ENCODE peak calls at places on chromosomes 6 and 20, in four cellular contexts. One of them, this sample, is unnamed. For H3K4me1, the result is how much of the 10 kb centered on the place peaks cover.

GRCh38 chr6:47084530-47084929 is 42.4 kb upstream of the ADGRF1 start:
- DNase-seq in fibroblast of lung: no peak
- DNase-seq in endodermal cell: no peak
- DNase-seq in neural progenitor cell: no peak
- DNase-seq in this sample: no peak

GRCh38 chr20:10332656-10333421 is 101.2 kb downstream of the MKKS start:
- DNase-seq in neural progenitor cell: no peak
- DNase-seq in fibroblast of lung: peak
- DNase-seq in endodermal cell: no peak
- DNase-seq in this sample: no peak

GRCh38 chr6:123393333-123393732 is 243.4 kb downstream of the TRDN start:
- DNase-seq in neural progenitor cell: no peak
- DNase-seq in endodermal cell: no peak
- DNase-seq in fibroblast of lung: peak
- DNase-seq in this sample: no peak

GRCh38 chr20:8829232-8829631 is 239.7 kb upstream of the PLCB4 start:
- DNase-seq in neural progenitor cell: no peak
- DNase-seq in endodermal cell: no peak
- DNase-seq in fibroblast of lung: no peak
- DNase-seq in this sample: no peak

GRCh38 chr6:2468601-2468955 is 223.2 kb upstream of the GMDS start:
- DNase-seq in endodermal cell: no peak
- DNase-seq in fibroblast of lung: no peak
- DNase-seq in neural progenitor cell: no peak
- DNase-seq in this sample: no peak

GRCh38 chr6:25052181-25052580 is 116.4 kb upstream of the RIPOR2 start:
- DNase-seq in endodermal cell: no peak
- DNase-seq in fibroblast of lung: no peak
- DNase-seq in neural progenitor cell: no peak
- DNase-seq in this sample: no peak

GRCh38 chr6:13971303-13971702 is 46.6 kb downstream of the RNF182 start:
- DNase-seq in fibroblast of lung: no peak
- DNase-seq in endodermal cell: no peak
- DNase-seq in neural progenitor cell: no peak
- DNase-seq in this sample: no peak

GRCh38 chr6:12911387-12911960 is 194.9 kb downstream of the PHACTR1 start:
- DNase-seq in neural progenitor cell: peak
- DNase-seq in fibroblast of lung: peak
- DNase-seq in endodermal cell: no peak
- DNase-seq in this sample: no peak

GRCh38 chr6:72522735-72523141 is 99.1 kb upstream of the KCNQ5 start:
- DNase-seq in endodermal cell: peak
- DNase-seq in neural progenitor cell: peak
- DNase-seq in fibroblast of lung: no peak
- DNase-seq in this sample: no peak

GRCh38 chr6:28274888-28275287 is 6.5 kb upstream of the PGBD1 start:
- DNase-seq in endodermal cell: no peak
- DNase-seq in fibroblast of lung: no peak
- DNase-seq in neural progenitor cell: no peak
- DNase-seq in this sample: no peak

GRCh38 chr6:68087399-68088133 is 547.5 kb upstream of the ADGRB3 start:
- DNase-seq in neural progenitor cell: no peak
- DNase-seq in endodermal cell: no peak
- DNase-seq in fibroblast of lung: peak
- DNase-seq in this sample: no peak

GRCh38 chr6:17086469-17086868 is 15.4 kb upstream of the STMND1 start:
- DNase-seq in fibroblast of lung: peak
- DNase-seq in endodermal cell: peak
- DNase-seq in neural progenitor cell: peak
- DNase-seq in this sample: no peak

GRCh38 chr20:40582531-40582930 is 106.5 kb downstream of the MAFB start:
- DNase-seq in endodermal cell: no peak
- DNase-seq in neural progenitor cell: no peak
- DNase-seq in fibroblast of lung: no peak
- DNase-seq in this sample: no peak

GRCh38 chr20:14616003-14616402 is 278.6 kb upstream of the FLRT3 start:
- DNase-seq in neural progenitor cell: no peak
- DNase-seq in endodermal cell: no peak
- DNase-seq in fibroblast of lung: no peak
- DNase-seq in this sample: no peak

GRCh38 chr6:25511386-25511785 is 140.6 kb upstream of the SCGN start:
- DNase-seq in fibroblast of lung: no peak
- DNase-seq in neural progenitor cell: no peak
- DNase-seq in endodermal cell: no peak
- DNase-seq in this sample: no peak

GRCh38 chr20:17518339-17519052 is 12.7 kb downstream of the BFSP1 start:
- DNase-seq in neural progenitor cell: peak
- DNase-seq in fibroblast of lung: no peak
- DNase-seq in endodermal cell: peak
- DNase-seq in this sample: no peak

DNA sequence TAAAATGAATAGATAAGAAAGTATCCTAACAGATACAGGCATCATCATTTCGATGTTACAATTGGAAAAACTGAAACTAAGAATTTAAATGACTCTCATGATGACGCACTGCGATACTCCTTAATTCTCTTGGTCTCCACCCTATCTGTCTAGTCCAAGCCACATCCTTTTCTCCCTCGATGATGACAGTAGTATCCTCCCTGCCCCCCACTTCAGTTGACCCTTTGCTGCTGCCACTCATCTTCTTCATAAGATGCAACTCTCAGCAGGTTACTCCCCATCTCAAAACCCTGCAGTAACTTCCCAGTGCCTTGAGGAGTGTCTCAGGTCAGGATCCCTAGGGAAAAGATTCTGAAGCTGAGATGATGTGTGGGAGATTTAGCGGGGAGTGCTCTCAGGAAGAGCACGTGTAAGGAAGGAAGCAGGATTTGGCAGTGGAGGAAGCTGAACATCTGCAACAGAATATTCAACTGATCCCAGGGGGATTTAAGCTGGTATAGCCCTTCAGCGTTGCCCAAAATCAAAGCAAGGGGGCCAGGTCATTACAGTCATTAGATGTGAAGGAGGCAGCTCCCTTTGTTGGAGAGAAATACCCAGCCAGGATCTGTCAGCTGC is 16.1 kb downstream of the JPH2 start:
- DNase-seq in neural progenitor cell: no peak
- DNase-seq in endodermal cell: no peak
- DNase-seq in fibroblast of lung: no peak
- DNase-seq in this sample: no peak
- H3K4me1 ChIP-seq in neural progenitor cell: under half
- H3K4me1 ChIP-seq in endodermal cell: under half
- H3K4me1 ChIP-seq in fibroblast of lung: under half
- H3K4me1 ChIP-seq in this sample: under half

GRCh38 chr6:37258716-37259115 is 772 bp upstream of the TMEM217 start:
- DNase-seq in neural progenitor cell: no peak
- DNase-seq in fibroblast of lung: no peak
- DNase-seq in endodermal cell: no peak
- DNase-seq in this sample: no peak
- H3K27ac ChIP-seq in neural progenitor cell: peak
- H3K27ac ChIP-seq in fibroblast of lung: peak
- H3K27ac ChIP-seq in endodermal cell: no peak
- H3K27ac ChIP-seq in this sample: no peak

DNA sequence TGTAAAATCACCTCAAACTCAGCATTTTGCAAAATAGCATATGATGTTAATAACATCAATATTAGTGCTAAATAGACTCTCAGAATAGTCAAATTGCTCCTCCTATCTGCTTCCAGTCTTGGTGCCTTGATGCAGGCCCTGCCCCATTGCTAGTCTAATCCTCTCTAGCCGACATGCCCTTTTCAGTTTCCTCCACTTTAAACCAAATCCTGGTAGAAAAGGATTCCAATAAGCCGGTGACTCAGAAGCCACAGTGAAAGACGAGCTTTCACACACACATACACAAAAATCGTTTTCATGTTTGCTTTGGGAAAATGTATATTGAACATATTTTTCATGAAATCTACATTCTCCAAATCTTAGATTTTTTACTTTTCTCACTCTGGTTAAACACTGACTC is 203.1 kb downstream of the LMBRD1 start:
- DNase-seq in fibroblast of lung: no peak
- DNase-seq in neural progenitor cell: peak
- DNase-seq in endodermal cell: no peak
- DNase-seq in this sample: no peak
- H3K9ac ChIP-seq in fibroblast of lung: no peak
- H3K9ac ChIP-seq in neural progenitor cell: no peak
- H3K9ac ChIP-seq in endodermal cell: no peak
- H3K9ac ChIP-seq in this sample: no peak

DNA sequence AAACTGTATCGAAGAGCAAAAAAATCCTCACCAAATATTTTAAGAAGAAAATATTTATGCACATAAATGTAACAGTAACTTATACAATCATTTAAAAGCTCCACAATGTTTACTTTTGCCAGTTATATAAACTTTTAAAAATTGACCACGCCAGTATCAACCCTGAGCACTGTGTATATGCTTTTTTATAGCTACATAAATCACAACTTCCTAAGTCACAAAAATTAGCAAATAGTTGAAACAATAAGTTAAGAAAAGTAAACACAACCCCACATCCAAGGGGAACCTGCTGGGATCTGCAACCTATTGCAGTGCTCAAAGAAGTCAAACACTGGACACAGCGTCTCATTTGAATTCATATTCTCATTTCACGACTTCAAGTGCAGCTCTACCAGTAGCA is 89.8 kb upstream of the DST start:
- DNase-seq in neural progenitor cell: no peak
- DNase-seq in endodermal cell: no peak
- DNase-seq in fibroblast of lung: peak
- DNase-seq in this sample: no peak
- H3K4me1 ChIP-seq in neural progenitor cell: under half
- H3K4me1 ChIP-seq in endodermal cell: under half
- H3K4me1 ChIP-seq in fibroblast of lung: under half
- H3K4me1 ChIP-seq in this sample: under half

DNA sequence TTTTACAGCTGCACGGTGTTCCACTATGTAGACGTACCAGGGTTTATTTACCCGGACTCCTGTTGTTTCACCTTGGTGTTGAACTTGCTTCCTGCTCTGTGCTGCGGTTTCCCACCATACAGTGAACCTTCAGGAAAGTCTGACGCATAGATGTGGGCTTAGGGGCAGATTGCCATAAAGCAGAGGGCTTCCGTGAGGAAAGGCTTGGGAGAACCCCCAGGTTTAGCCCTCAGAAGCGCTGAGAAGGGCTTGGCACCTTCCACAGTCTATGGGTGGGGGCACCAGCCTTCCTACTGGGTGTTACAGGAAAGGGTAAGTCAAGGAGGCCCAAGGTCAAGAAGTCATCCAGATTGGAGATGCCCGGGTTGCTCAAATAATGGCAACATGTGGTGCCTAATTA is 19.2 kb upstream of the MRPS18A start:
- DNase-seq in fibroblast of lung: no peak
- DNase-seq in neural progenitor cell: no peak
- DNase-seq in endodermal cell: no peak
- DNase-seq in this sample: no peak
- H3K27ac ChIP-seq in fibroblast of lung: no peak
- H3K27ac ChIP-seq in neural progenitor cell: no peak
- H3K27ac ChIP-seq in endodermal cell: no peak
- H3K27ac ChIP-seq in this sample: no peak

GRCh38 chr6:111614833-111615582 is 9.3 kb upstream of the TRAF3IP2 start:
- DNase-seq in fibroblast of lung: no peak
- DNase-seq in endodermal cell: peak
- DNase-seq in neural progenitor cell: peak
- DNase-seq in this sample: no peak
- H3K9ac ChIP-seq in fibroblast of lung: no peak
- H3K9ac ChIP-seq in endodermal cell: no peak
- H3K9ac ChIP-seq in neural progenitor cell: no peak
- H3K9ac ChIP-seq in this sample: no peak

DNA sequence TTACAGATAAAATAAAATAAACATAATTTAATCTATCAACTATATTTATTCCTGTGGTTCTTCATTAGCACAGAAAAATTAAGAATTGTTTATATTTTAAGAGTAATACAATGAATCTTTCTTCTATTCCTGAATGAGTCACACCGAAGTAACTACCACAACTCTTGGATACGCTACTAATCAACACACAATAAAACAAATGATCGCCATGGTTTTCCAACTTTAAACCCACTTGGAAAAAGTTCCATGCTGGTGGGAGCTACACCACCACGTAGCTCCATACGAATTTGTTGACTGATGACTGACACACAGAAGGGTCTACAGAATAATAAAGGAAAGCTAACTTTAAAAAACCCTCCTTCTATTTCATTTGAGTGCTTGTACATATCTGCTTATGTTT is 135.8 kb upstream of the NEDD9 start:
- DNase-seq in fibroblast of lung: no peak
- DNase-seq in neural progenitor cell: no peak
- DNase-seq in endodermal cell: no peak
- DNase-seq in this sample: no peak
- H3K4me1 ChIP-seq in fibroblast of lung: under half
- H3K4me1 ChIP-seq in neural progenitor cell: under half
- H3K4me1 ChIP-seq in endodermal cell: under half
- H3K4me1 ChIP-seq in this sample: under half

This sample was measured in kidney.